ENCODE peak calls at places on chromosomes 2 and 18, in five cellular contexts. S is EL, X is cardiac muscle cell, A is epithelial cell of proximal tubule, O is aorta. E is an unnamed sample.

GRCh38 chr2:235856151-235856819 is 311.9 kb downstream of the GBX2 start:
- DNase-seq in S (peak; percentile 34), X (no peak), A (no peak), O (no peak), E (no peak)

GRCh38 chr2:109020217-109020637 is 31.2 kb upstream of the EDAR start:
- DNase-seq in S (peak; percentile 53), X (peak; percentile 85), A (no peak), O (no peak), E (no peak)

GRCh38 chr18:3281456-3282400 is 19.8 kb downstream of the MYL12B start:
- DNase-seq in S (peak; percentile 77), X (peak; percentile 88), A (no peak), O (no peak), E (no peak)

GRCh38 chr2:231545105-231545902 is 15.1 kb upstream of the NMUR1 start:
- DNase-seq in S (peak; percentile 56), X (peak; percentile 90), A (no peak), O (peak; percentile 63), E (no peak)

GRCh38 chr2:205759286-205759685 is 77.0 kb downstream of the NRP2 start:
- DNase-seq in S (no peak), X (peak; percentile 40), A (no peak), O (no peak), E (no peak)

GRCh38 chr2:168851674-168852320 is 38.4 kb downstream of the SPC25 start:
- DNase-seq in S (peak; percentile 78), X (peak; percentile 83), A (peak; percentile 3), O (no peak), E (no peak)

GRCh38 chr2:172985139-172985874 is 90.3 kb upstream of the MAP3K20 start:
- DNase-seq in S (peak; percentile 88), X (no peak), A (no peak), O (peak; percentile 53), E (no peak)

GRCh38 chr2:105317937-105318336 is 11.6 kb downstream of the TGFBRAP1 start:
- DNase-seq in S (no peak), X (no peak), A (no peak), O (no peak), E (no peak)

GRCh38 chr18:10404148-10404547 is 50.3 kb upstream of the APCDD1 start:
- DNase-seq in S (no peak), X (no peak), A (no peak), O (no peak), E (no peak)

E was measured in endothelial cell.